ENCODE peak calls at places on chromosomes 7 and 10, in ten cellular contexts. W is stomach, K is transverse colon, D is esophagus muscularis mucosa, V is spleen, L is HCT116, S is K562, P is prostate gland, R is suprapubic skin, Q is H1. A is an unnamed sample.

GRCh38 chr10:21530616-21531015 is 3.4 kb upstream of the MLLT10 start:
- DNase-seq in W (no peak), K (no peak), D (no peak), V (no peak), L (no peak), S (no peak), P (no peak), R (no peak), Q (no peak), A (no peak)

GRCh38 chr7:155380221-155380861 is 77.6 kb upstream of the EN2 start:
- DNase-seq in W (peak; percentile 79), K (peak; percentile 74), D (no peak), V (peak; percentile 87), L (peak; percentile 62), S (peak; percentile 97), P (peak; percentile 49), R (no peak), Q (no peak), A (peak; percentile 76)

GRCh38 chr7:77199008-77199966 is at the start of gene FGL2:
- DNase-seq in W (peak; percentile 42), K (peak; percentile 75), D (no peak), V (peak; percentile 85), L (no peak), S (no peak), P (peak; percentile 21), R (peak; percentile 82), Q (no peak), A (peak; percentile 89)

GRCh38 chr10:94402204-94403033 is at the start of gene TBC1D12:
- DNase-seq in W (peak; percentile 95), K (peak; percentile 96), D (peak; percentile 98), V (peak; percentile 93), L (peak; percentile 97), S (peak; percentile 73), P (peak; percentile 95), R (peak; percentile 96), Q (peak; percentile 88), A (peak; percentile 98)

GRCh38 chr7:151138541-151138910 is 29.0 kb downstream of the GBX1 start:
- DNase-seq in W (no peak), K (peak; percentile 4), D (no peak), V (no peak), L (no peak), S (no peak), P (no peak), R (peak; percentile 76), Q (no peak), A (peak; percentile 63)

GRCh38 chr7:21914671-21915070 is 31.0 kb downstream of the CDCA7L start:
- DNase-seq in W (no peak), K (no peak), D (no peak), V (no peak), L (no peak), S (no peak), P (no peak), R (no peak), Q (no peak), A (no peak)

GRCh38 chr7:129252133-129252532 is 27.3 kb downstream of the AHCYL2 start:
- DNase-seq in W (no peak), K (no peak), D (no peak), V (no peak), L (no peak), S (no peak), P (no peak), R (no peak), Q (no peak), A (no peak)

GRCh38 chr10:36636879-36637278 is 488.5 kb upstream of the ANKRD30A start:
- DNase-seq in W (no peak), K (no peak), D (no peak), V (no peak), L (no peak), S (no peak), P (no peak), R (no peak), Q (no peak), A (no peak)

GRCh38 chr7:17548014-17548653 is 249.7 kb downstream of the AHR start:
- DNase-seq in W (no peak), K (no peak), D (no peak), V (no peak), L (no peak), S (no peak), P (no peak), R (no peak), Q (no peak), A (no peak)

GRCh38 chr10:19966751-19967150 is 150.5 kb downstream of the PLXDC2 start:
- DNase-seq in W (no peak), K (no peak), D (no peak), V (no peak), L (no peak), S (no peak), P (no peak), R (no peak), Q (no peak), A (no peak)

GRCh38 chr10:19971343-19971742 is 155.1 kb downstream of the PLXDC2 start:
- DNase-seq in W (no peak), K (no peak), D (no peak), V (no peak), L (no peak), S (no peak), P (no peak), R (no peak), Q (no peak), A (no peak)

GRCh38 chr10:19964625-19965024 is 148.4 kb downstream of the PLXDC2 start:
- DNase-seq in W (no peak), K (no peak), D (no peak), V (no peak), L (no peak), S (no peak), P (no peak), R (no peak), Q (no peak), A (no peak)

GRCh38 chr10:19970707-19971106 is 154.5 kb downstream of the PLXDC2 start:
- DNase-seq in W (no peak), K (no peak), D (no peak), V (no peak), L (no peak), S (no peak), P (no peak), R (no peak), Q (no peak), A (no peak)

DNA sequence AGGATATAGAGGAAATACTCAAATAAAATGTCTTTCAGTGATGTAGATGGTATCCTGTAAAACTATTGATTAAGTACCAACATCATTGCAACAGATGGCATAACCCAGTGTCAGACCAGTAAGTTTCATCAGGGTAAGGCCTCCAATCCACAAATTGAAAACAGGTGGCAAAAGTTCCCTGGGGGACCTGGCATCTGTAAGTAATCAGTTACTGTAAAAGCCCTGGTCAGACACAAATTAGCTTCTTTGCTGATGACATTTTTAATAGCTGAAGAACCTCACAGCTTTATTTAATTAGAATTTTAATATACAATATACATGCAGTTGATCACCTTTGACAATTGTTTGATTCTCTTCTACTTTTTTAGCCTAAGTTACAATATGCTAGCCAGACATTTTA is 152.5 kb downstream of the PLXDC2 start:
- DNase-seq in W (no peak), K (no peak), D (no peak), V (no peak), L (no peak), S (no peak), P (no peak), R (no peak), Q (no peak), A (no peak)
- H3K4me1 ChIP-seq in W (no peaks in the 10 kb centered on the region), K (no peaks in the 10 kb centered on the region), D (peaks cover 6% of the 10 kb centered on the region), V (no peaks in the 10 kb centered on the region), L (no peaks in the 10 kb centered on the region), S (no peaks in the 10 kb centered on the region), P (no peaks in the 10 kb centered on the region), R (peaks cover 20% of the 10 kb centered on the region), Q (peaks cover 11% of the 10 kb centered on the region), A (peaks cover 9% of the 10 kb centered on the region)

DNA sequence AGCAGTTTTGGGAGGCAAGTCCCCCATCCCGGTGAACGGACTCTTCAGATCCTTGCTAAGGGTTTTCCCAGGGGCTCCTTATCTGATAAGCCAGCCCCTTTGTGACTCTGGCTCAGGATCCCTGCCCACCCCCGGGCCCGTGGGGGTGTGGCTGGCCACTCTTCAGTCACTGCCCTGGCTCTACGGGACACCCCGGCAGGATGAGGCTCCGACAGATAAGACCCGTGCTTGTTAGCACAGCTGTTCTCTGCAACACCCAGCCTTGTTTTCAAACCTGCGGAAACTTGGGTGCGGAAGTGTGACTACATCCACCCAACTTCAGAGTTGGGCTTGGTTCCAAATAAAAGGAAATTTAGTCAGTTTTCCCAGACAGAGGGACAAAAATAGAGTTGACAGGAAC is 66.7 kb upstream of the PODXL start:
- DNase-seq in W (no peak), K (peak; percentile 13), D (no peak), V (no peak), L (no peak), S (peak; percentile 73), P (no peak), R (no peak), Q (no peak), A (no peak)
- TF ChIP-seq POLR2AphosphoS5 in W (no peak), K (peak; percentile 14), D (peak; percentile 39), V (peak; percentile 47), L (no peak), S (no peak), P (no peak), R (no peak), Q (no peak), A (no peak)

DNA sequence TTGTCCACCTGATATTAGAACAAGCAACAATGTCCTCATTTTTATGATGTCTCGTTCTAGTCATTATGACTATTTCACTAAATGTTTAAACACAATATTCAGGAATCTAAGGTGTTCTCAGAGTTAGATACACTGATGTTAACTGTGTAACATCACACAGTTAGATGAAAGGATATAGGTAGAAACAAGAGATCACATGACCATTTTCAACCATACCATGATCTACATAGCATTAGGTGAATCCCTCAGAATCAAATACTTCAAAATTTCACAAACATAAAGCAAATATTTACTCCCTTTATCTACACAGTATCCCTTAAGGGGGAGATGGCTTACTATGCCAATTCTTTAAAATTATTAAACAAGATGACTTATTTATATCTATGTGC is 90.3 kb downstream of the ANK3 start:
- DNase-seq in W (no peak), K (no peak), D (no peak), V (no peak), L (no peak), S (no peak), P (no peak), R (no peak), Q (no peak), A (no peak)
- H3K4me1 ChIP-seq in W (no peaks in the 10 kb centered on the region), K (no peaks in the 10 kb centered on the region), D (no peaks in the 10 kb centered on the region), V (no peaks in the 10 kb centered on the region), L (no peaks in the 10 kb centered on the region), S (peaks cover 17% of the 10 kb centered on the region), P (no peaks in the 10 kb centered on the region), R (no peaks in the 10 kb centered on the region), Q (peaks cover 5% of the 10 kb centered on the region), A (no peaks in the 10 kb centered on the region)

DNA sequence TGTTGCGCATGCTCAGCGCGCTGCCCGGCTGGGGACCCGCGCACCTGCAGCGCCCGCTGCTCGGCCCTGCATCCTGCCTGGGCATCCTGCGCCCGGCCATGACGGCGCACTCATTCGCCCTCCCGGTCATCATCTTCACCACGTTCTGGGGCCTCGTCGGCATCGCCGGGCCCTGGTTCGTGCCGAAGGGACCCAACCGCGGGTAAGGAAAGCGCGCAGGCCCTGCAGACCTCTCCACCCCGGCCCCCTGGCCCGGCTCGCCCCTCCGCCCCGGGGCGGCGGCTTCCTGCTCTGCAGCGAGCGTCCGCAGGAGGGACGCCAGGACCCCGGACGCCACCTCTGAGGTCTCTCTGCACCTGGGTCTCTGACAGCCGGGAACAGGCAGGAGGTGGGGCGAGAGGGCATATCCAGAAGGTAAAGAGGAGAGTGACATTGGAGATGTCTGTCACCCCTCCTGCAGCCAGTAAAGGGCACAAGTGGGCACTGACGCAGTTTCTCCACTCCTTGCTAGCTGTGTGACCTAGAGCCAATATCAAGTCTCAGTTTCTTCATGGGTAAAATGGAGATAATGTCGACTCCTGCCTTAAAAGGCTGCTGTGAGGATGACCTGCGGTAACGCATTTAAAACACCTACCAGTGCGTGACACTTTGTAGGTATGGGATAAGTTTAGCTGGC is at the start of gene ATP6V0E2:
- DNase-seq in W (no peak), K (no peak), D (peak; percentile 47), V (no peak), L (no peak), S (no peak), P (no peak), R (peak; percentile 67), Q (no peak), A (no peak)
- TF ChIP-seq POLR2AphosphoS5 in W (peak; percentile 33), K (no peak), D (no peak), V (peak; percentile 90), L (peak; percentile 46), S (no peak), P (no peak), R (no peak), Q (no peak), A (no peak)